ENCODE peak calls at places on chromosomes 13 and 19, in seven cellular contexts. I is CD4-positive, alpha-beta memory T cell; A is NB4; X is lower leg skin; C is IMR-90; P is dorsolateral prefrontal cortex; Q is suprapubic skin. O is an unnamed sample.

GRCh38 chr19:17205237-17206140 is 9.7 kb upstream of the USE1 start:
- DNase-seq in I (peak), A (peak), X (no peak), C (peak), P (peak), Q (no peak), O (peak)

GRCh38 chr19:35153701-35154534 is 617 bp upstream of the FXYD5 start:
- DNase-seq in I (peak), A (peak), X (no peak), C (no peak), P (no peak), Q (peak), O (peak)

GRCh38 chr13:95212962-95213850 is 88.0 kb downstream of the ABCC4 start:
- DNase-seq in I (no peak), A (no peak), X (peak), C (no peak), P (no peak), Q (no peak), O (no peak)

GRCh38 chr19:2089001-2089711 is 7.0 kb downstream of the MOB3A start:
- DNase-seq in I (no peak), A (peak), X (no peak), C (peak), P (no peak), Q (no peak), O (no peak)

GRCh38 chr13:80168089-80168850 is 172.7 kb downstream of the SPRY2 start:
- DNase-seq in I (no peak), A (peak), X (no peak), C (peak), P (no peak), Q (no peak), O (no peak)

GRCh38 chr13:21625366-21625765 is 21.4 kb upstream of the MICU2 start:
- DNase-seq in I (no peak), A (peak), X (no peak), C (peak), P (no peak), Q (no peak), O (peak)

GRCh38 chr19:13195678-13196077 is 45.5 kb downstream of the IER2 start:
- DNase-seq in I (peak), A (peak), X (no peak), C (no peak), P (no peak), Q (no peak), O (peak)

GRCh38 chr19:5078666-5079409 is 109.9 kb downstream of the KDM4B start:
- DNase-seq in I (no peak), A (no peak), X (no peak), C (no peak), P (peak), Q (no peak), O (no peak)

GRCh38 chr19:48487944-48488343 is 18.8 kb downstream of the CYTH2 start:
- DNase-seq in I (no peak), A (no peak), X (peak), C (peak), P (no peak), Q (no peak), O (no peak)

GRCh38 chr19:39335168-39335567 is 675 bp downstream of the GMFG start:
- DNase-seq in I (peak), A (peak), X (no peak), C (no peak), P (no peak), Q (no peak), O (no peak)

GRCh38 chr13:49833402-49833801 is 40.9 kb upstream of the KPNA3 start:
- DNase-seq in I (no peak), A (no peak), X (no peak), C (no peak), P (no peak), Q (no peak), O (no peak)

GRCh38 chr13:23966691-23967615 is 69.7 kb upstream of the C1QTNF9B start:
- DNase-seq in I (peak), A (no peak), X (no peak), C (peak), P (no peak), Q (no peak), O (peak)
- H3K4me3 ChIP-seq in I (peak), A (no peak), X (no peak), C (no peak), P (no peak), Q (peak), O (peak)

DNA sequence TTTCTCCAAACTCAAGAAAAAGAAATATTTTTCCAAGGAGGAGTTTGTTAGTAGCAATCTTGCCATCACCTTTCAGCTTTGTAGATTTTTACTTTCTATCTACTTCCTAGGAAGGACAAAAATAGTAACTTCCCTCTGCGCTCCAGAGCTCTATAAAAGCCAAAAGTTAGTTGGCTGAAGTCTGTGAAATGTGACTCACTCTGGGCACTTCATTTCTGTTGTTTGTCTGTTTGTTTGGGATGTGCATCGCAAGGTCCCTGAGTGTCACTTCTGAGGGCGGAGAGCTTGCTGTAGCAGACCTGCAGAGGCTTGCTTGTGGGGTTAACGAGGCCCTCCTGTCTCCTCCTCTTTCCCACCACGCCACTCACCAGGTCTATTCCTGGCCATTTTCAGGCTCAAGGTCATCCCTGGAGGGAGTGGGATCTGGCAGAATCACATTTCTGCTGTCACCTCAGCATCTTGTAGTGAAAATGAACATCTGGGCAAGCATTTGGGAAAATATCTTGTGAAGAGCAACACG is 307.6 kb downstream of the GPC6 start:
- DNase-seq in I (no peak), A (no peak), X (no peak), C (no peak), P (no peak), Q (no peak), O (no peak)
- H3K4me3 ChIP-seq in I (no peak), A (no peak), X (no peak), C (no peak), P (no peak), Q (no peak), O (no peak)

GRCh38 chr13:113493315-113493951 is 2.9 kb upstream of the DCUN1D2 start:
- DNase-seq in I (no peak), A (peak), X (no peak), C (peak), P (no peak), Q (no peak), O (no peak)
- H3K4me3 ChIP-seq in I (no peak), A (peak), X (no peak), C (no peak), P (no peak), Q (no peak), O (no peak)

GRCh38 chr13:98325724-98326123 is 148.7 kb upstream of the RNF113B start:
- DNase-seq in I (no peak), A (no peak), X (no peak), C (no peak), P (no peak), Q (no peak), O (no peak)

GRCh38 chr13:98327326-98328314 is 150.6 kb upstream of the RNF113B start:
- DNase-seq in I (no peak), A (no peak), X (no peak), C (peak), P (no peak), Q (no peak), O (no peak)

GRCh38 chr13:98332222-98332621 is 155.2 kb upstream of the RNF113B start:
- DNase-seq in I (no peak), A (no peak), X (peak), C (no peak), P (no peak), Q (no peak), O (no peak)

GRCh38 chr13:98326274-98326673 is 149.2 kb upstream of the RNF113B start:
- DNase-seq in I (no peak), A (no peak), X (no peak), C (no peak), P (no peak), Q (no peak), O (no peak)

GRCh38 chr13:98328511-98328910 is 151.4 kb upstream of the RNF113B start:
- DNase-seq in I (no peak), A (no peak), X (no peak), C (no peak), P (no peak), Q (no peak), O (no peak)
- H3K4me3 ChIP-seq in I (no peak), A (no peak), X (no peak), C (no peak), P (no peak), Q (no peak), O (no peak)

O was measured in Jurkat, Clone E6-1.